ENCODE peak calls at places on chromosomes 11 and 22, in nine cellular contexts. X, J, K, O, M, Z, F, Y and A are unnamed samples.

GRCh38 chr11:126465573-126466287 is 110.2 kb downstream of the ST3GAL4 start:
- DNase-seq in J (peak), O (no peak), Y (no peak), Z (no peak), X (peak), K (no peak), M (no peak), F (no peak), A (peak)

GRCh38 chr11:118953265-118953664 is 2.8 kb upstream of the UPK2 start:
- DNase-seq in O (no peak), X (peak), Y (no peak), F (no peak), J (no peak), Z (no peak), M (no peak), K (no peak), A (peak)

GRCh38 chr22:30425616-30426394 is at the start of gene MTFP1:
- DNase-seq in K (peak), Z (peak), F (peak), O (no peak), Y (peak), M (peak), J (peak), X (no peak), A (peak)

GRCh38 chr11:61162092-61162935 is 1.1 kb upstream of the VPS37C start:
- DNase-seq in M (no peak), O (no peak), F (no peak), Z (no peak), K (no peak), Y (no peak), J (no peak), X (peak), A (peak)

GRCh38 chr11:76510060-76511047 is 65.5 kb downstream of the EMSY start:
- DNase-seq in M (peak), O (peak), Y (no peak), X (no peak), K (no peak), Z (peak), J (no peak), F (no peak), A (no peak)

GRCh38 chr11:17013548-17014320 is 480 bp downstream of the PLEKHA7 start:
- DNase-seq in J (no peak), X (peak), O (no peak), K (no peak), Z (no peak), F (peak), Y (peak), M (no peak), A (peak)

GRCh38 chr11:2656859-2657258 is 42.9 kb downstream of the KCNQ1OT1 start:
- DNase-seq in X (no peak), K (no peak), J (no peak), M (no peak), Y (no peak), O (no peak), F (no peak), Z (no peak), A (no peak)

GRCh38 chr11:19398772-19399542 is 158.2 kb upstream of the E2F8 start:
- DNase-seq in Y (no peak), O (peak), K (no peak), M (peak), F (no peak), X (no peak), Z (peak), J (no peak), A (no peak)

GRCh38 chr22:49783926-49784629 is 43.6 kb downstream of the BRD1 start:
- DNase-seq in K (no peak), O (no peak), F (no peak), Y (peak), Z (no peak), X (no peak), M (no peak), J (no peak), A (no peak)

GRCh38 chr22:22031183-22031560 is 48.6 kb upstream of the TOP3B start:
- DNase-seq in K (no peak), J (no peak), Y (no peak), X (no peak), M (no peak), O (no peak), F (no peak), Z (no peak), A (no peak)

GRCh38 chr11:75731095-75731494 is 13.5 kb downstream of the MOGAT2 start:
- DNase-seq in K (no peak), Y (no peak), X (no peak), M (no peak), F (no peak), O (no peak), J (no peak), Z (no peak), A (no peak)

GRCh38 chr11:125056931-125057330 is 6.2 kb upstream of the SLC37A2 start:
- DNase-seq in F (no peak), Y (no peak), O (no peak), J (no peak), X (no peak), Z (no peak), K (no peak), M (no peak), A (no peak)

GRCh38 chr11:125257185-125257584 is 92.6 kb downstream of the PKNOX2 start:
- DNase-seq in K (no peak), J (no peak), X (no peak), Y (no peak), O (no peak), F (no peak), Z (peak), M (peak), A (no peak)

GRCh38 chr22:49322861-49323622 is 504.6 kb downstream of the BRD1 start:
- DNase-seq in Z (no peak), X (no peak), F (no peak), J (no peak), M (peak), Y (peak), O (no peak), K (no peak), A (no peak)

GRCh38 chr22:45510376-45511232 is 7.9 kb downstream of the FBLN1 start:
- DNase-seq in F (no peak), J (no peak), K (no peak), Z (no peak), M (no peak), X (no peak), Y (no peak), O (no peak), A (no peak)

GRCh38 chr11:441418-442274 is at the start of gene ANO9:
- DNase-seq in F (peak), M (no peak), J (peak), Y (peak), Z (no peak), K (peak), O (no peak), X (peak), A (peak)

GRCh38 chr11:61864814-61865775 is 26.2 kb downstream of the FADS3 start:
- DNase-seq in M (no peak), K (no peak), X (no peak), Z (no peak), F (no peak), Y (no peak), J (no peak), O (no peak), A (no peak)

GRCh38 chr11:17839973-17840611 is 105.5 kb downstream of the KCNC1 start:
- DNase-seq in O (no peak), Z (no peak), F (no peak), X (no peak), K (no peak), Y (no peak), M (no peak), J (no peak), A (peak)

GRCh38 chr11:34787348-34787747 is 128.8 kb downstream of the APIP start:
- DNase-seq in F (no peak), X (no peak), Z (no peak), Y (no peak), K (no peak), O (no peak), J (no peak), M (no peak), A (no peak)

GRCh38 chr11:128830836-128831780 is 36.0 kb downstream of the KCNJ1 start:
- DNase-seq in K (peak), Y (peak), M (peak), Z (peak), F (peak), O (peak), J (peak), X (peak), A (peak)

GRCh38 chr11:129283141-129283540 is 91.0 kb upstream of the ARHGAP32 start:
- DNase-seq in X (no peak), J (no peak), Z (no peak), F (no peak), O (no peak), K (no peak), M (no peak), Y (no peak), A (peak)

GRCh38 chr22:29328566-29329500 is 13.3 kb upstream of the RASL10A start:
- DNase-seq in F (no peak), J (no peak), Z (no peak), Y (no peak), O (no peak), K (no peak), M (no peak), X (no peak), A (no peak)

GRCh38 chr22:21585389-21585788 is 17.9 kb downstream of the UBE2L3 start:
- DNase-seq in O (no peak), Z (no peak), J (no peak), X (no peak), K (no peak), F (no peak), M (no peak), Y (no peak), A (no peak)

GRCh38 chr11:13963169-13963948 is 836 bp downstream of the SPON1 start:
- DNase-seq in M (peak), J (no peak), F (no peak), X (peak), Z (no peak), Y (peak), K (no peak), O (no peak), A (peak)

GRCh38 chr22:39205344-39206021 is 39.3 kb downstream of the PDGFB start:
- DNase-seq in Y (peak), O (no peak), J (peak), X (no peak), M (peak), Z (peak), F (no peak), K (no peak), A (no peak)

GRCh38 chr22:46897246-46897623 is 134.8 kb downstream of the TBC1D22A start:
- DNase-seq in X (no peak), J (no peak), K (no peak), Y (no peak), Z (no peak), O (no peak), M (no peak), F (no peak), A (peak)

GRCh38 chr11:3204141-3205015 is 14.2 kb downstream of the MRGPRG start:
- DNase-seq in O (no peak), Y (no peak), Z (no peak), X (no peak), J (no peak), M (no peak), F (no peak), K (no peak), A (no peak)

GRCh38 chr11:1017269-1018005 is 19.1 kb downstream of the MUC6 start:
- DNase-seq in J (no peak), F (no peak), Z (no peak), M (no peak), Y (no peak), X (no peak), O (no peak), K (no peak), A (no peak)

GRCh38 chr11:35617687-35618496 is at the start of gene FJX1:
- DNase-seq in F (no peak), J (no peak), Y (peak), Z (peak), M (peak), X (peak), O (peak), K (no peak), A (peak)

GRCh38 chr11:131486937-131487336 is 116.5 kb downstream of the NTM start:
- DNase-seq in X (no peak), J (no peak), K (no peak), F (no peak), M (no peak), Y (no peak), O (no peak), Z (no peak), A (no peak)

GRCh38 chr22:45499746-45500145 is 2.9 kb upstream of the FBLN1 start:
- DNase-seq in J (no peak), F (no peak), K (no peak), Z (peak), M (no peak), X (no peak), Y (peak), O (no peak), A (peak)

GRCh38 chr11:22792497-22792896 is 37.1 kb downstream of the SVIP start:
- DNase-seq in X (no peak), J (no peak), F (no peak), Y (no peak), O (no peak), Z (peak), M (peak), K (no peak), A (peak)

GRCh38 chr22:39361495-39361894 is 11.7 kb downstream of the SYNGR1 start:
- DNase-seq in Z (no peak), F (no peak), K (no peak), X (no peak), J (no peak), Y (no peak), O (no peak), M (no peak), A (no peak)

GRCh38 chr11:36292311-36292722 is 3.1 kb upstream of the COMMD9 start:
- DNase-seq in O (no peak), K (no peak), F (no peak), Y (no peak), J (no peak), Z (peak), M (peak), X (peak), A (peak)

GRCh38 chr11:114942207-114942606 is 263.9 kb downstream of the NXPE2 start:
- DNase-seq in Y (no peak), K (no peak), O (no peak), Z (no peak), F (no peak), M (no peak), X (no peak), J (no peak), A (peak)

GRCh38 chr22:42803454-42803853 is 53.6 kb downstream of the ARFGAP3 start:
- DNase-seq in K (no peak), Y (no peak), J (no peak), O (no peak), X (peak), F (no peak), M (no peak), Z (no peak), A (peak)

GRCh38 chr11:91749231-91749630 is 475.4 kb upstream of the FAT3 start:
- DNase-seq in X (no peak), K (no peak), Z (no peak), Y (no peak), O (no peak), F (no peak), J (no peak), M (no peak), A (no peak)

GRCh38 chr22:44129614-44129976 is 51.1 kb upstream of the PARVG start:
- DNase-seq in J (no peak), M (peak), X (no peak), Y (no peak), O (no peak), Z (no peak), K (no peak), F (no peak), A (peak)